ENCODE peak calls at places on chromosome 3, in eight cellular contexts. One of them, this sample, is unnamed.

GRCh38 chr3:79424811-79425210 is 343.0 kb downstream of the ROBO1 start:
- DNase-seq in mesendoderm: peak
- DNase-seq in HCT116: no peak
- DNase-seq in NCI-H82: no peak
- DNase-seq in Right ventricle myocardium superior: no peak
- DNase-seq in choroid plexus epithelial cell: no peak
- DNase-seq in GM06990: no peak
- DNase-seq in AG10803: no peak
- DNase-seq in this sample: no peak

GRCh38 chr3:79871656-79872055 is 103.9 kb upstream of the ROBO1 start:
- DNase-seq in HCT116: no peak
- DNase-seq in choroid plexus epithelial cell: peak
- DNase-seq in AG10803: no peak
- DNase-seq in GM06990: no peak
- DNase-seq in NCI-H82: no peak
- DNase-seq in mesendoderm: no peak
- DNase-seq in Right ventricle myocardium superior: no peak
- DNase-seq in this sample: no peak

GRCh38 chr3:112773864-112774263 is 72.8 kb downstream of the CD200R1L start:
- DNase-seq in mesendoderm: no peak
- DNase-seq in Right ventricle myocardium superior: no peak
- DNase-seq in choroid plexus epithelial cell: no peak
- DNase-seq in AG10803: no peak
- DNase-seq in NCI-H82: no peak
- DNase-seq in GM06990: peak
- DNase-seq in HCT116: no peak
- DNase-seq in this sample: no peak

GRCh38 chr3:40226636-40227035 is 82.9 kb upstream of the EIF1B start:
- DNase-seq in GM06990: no peak
- DNase-seq in choroid plexus epithelial cell: no peak
- DNase-seq in Right ventricle myocardium superior: no peak
- DNase-seq in mesendoderm: no peak
- DNase-seq in AG10803: no peak
- DNase-seq in HCT116: no peak
- DNase-seq in NCI-H82: no peak
- DNase-seq in this sample: no peak

GRCh38 chr3:128076783-128077624 is 24.8 kb downstream of the SEC61A1 start:
- DNase-seq in mesendoderm: no peak
- DNase-seq in HCT116: no peak
- DNase-seq in GM06990: peak
- DNase-seq in choroid plexus epithelial cell: peak
- DNase-seq in AG10803: no peak
- DNase-seq in NCI-H82: no peak
- DNase-seq in Right ventricle myocardium superior: peak
- DNase-seq in this sample: peak

GRCh38 chr3:45773714-45774449 is 22.5 kb downstream of the SLC6A20 start:
- DNase-seq in mesendoderm: no peak
- DNase-seq in AG10803: no peak
- DNase-seq in HCT116: no peak
- DNase-seq in GM06990: no peak
- DNase-seq in Right ventricle myocardium superior: no peak
- DNase-seq in NCI-H82: no peak
- DNase-seq in choroid plexus epithelial cell: no peak
- DNase-seq in this sample: no peak

GRCh38 chr3:109863701-109864100 is 526.4 kb upstream of the DPPA4 start:
- DNase-seq in Right ventricle myocardium superior: no peak
- DNase-seq in choroid plexus epithelial cell: no peak
- DNase-seq in GM06990: no peak
- DNase-seq in NCI-H82: peak
- DNase-seq in HCT116: no peak
- DNase-seq in AG10803: no peak
- DNase-seq in mesendoderm: no peak
- DNase-seq in this sample: no peak

GRCh38 chr3:43953375-43953774 is 262.6 kb downstream of the ABHD5 start:
- DNase-seq in HCT116: no peak
- DNase-seq in choroid plexus epithelial cell: no peak
- DNase-seq in mesendoderm: no peak
- DNase-seq in GM06990: no peak
- DNase-seq in NCI-H82: no peak
- DNase-seq in AG10803: no peak
- DNase-seq in Right ventricle myocardium superior: no peak
- DNase-seq in this sample: no peak

GRCh38 chr3:73502609-73503560 is 121.9 kb downstream of the PDZRN3 start:
- DNase-seq in choroid plexus epithelial cell: peak
- DNase-seq in GM06990: peak
- DNase-seq in NCI-H82: peak
- DNase-seq in mesendoderm: peak
- DNase-seq in AG10803: peak
- DNase-seq in Right ventricle myocardium superior: peak
- DNase-seq in HCT116: peak
- DNase-seq in this sample: peak

GRCh38 chr3:173892547-173892946 is 495.0 kb downstream of the NLGN1 start:
- DNase-seq in NCI-H82: no peak
- DNase-seq in choroid plexus epithelial cell: no peak
- DNase-seq in Right ventricle myocardium superior: no peak
- DNase-seq in AG10803: no peak
- DNase-seq in mesendoderm: no peak
- DNase-seq in HCT116: no peak
- DNase-seq in GM06990: no peak
- DNase-seq in this sample: no peak

GRCh38 chr3:4583441-4583840 is 90.3 kb downstream of the ITPR1 start:
- DNase-seq in HCT116: no peak
- DNase-seq in Right ventricle myocardium superior: no peak
- DNase-seq in choroid plexus epithelial cell: no peak
- DNase-seq in NCI-H82: no peak
- DNase-seq in AG10803: no peak
- DNase-seq in mesendoderm: no peak
- DNase-seq in GM06990: no peak
- DNase-seq in this sample: no peak

GRCh38 chr3:107975529-107976203 is 115.2 kb downstream of the CD47 start:
- DNase-seq in HCT116: no peak
- DNase-seq in mesendoderm: no peak
- DNase-seq in NCI-H82: no peak
- DNase-seq in AG10803: no peak
- DNase-seq in Right ventricle myocardium superior: no peak
- DNase-seq in GM06990: no peak
- DNase-seq in choroid plexus epithelial cell: no peak
- DNase-seq in this sample: no peak

GRCh38 chr3:134754768-134755559 is 40.1 kb upstream of the EPHB1 start:
- DNase-seq in Right ventricle myocardium superior: no peak
- DNase-seq in AG10803: peak
- DNase-seq in HCT116: peak
- DNase-seq in mesendoderm: peak
- DNase-seq in choroid plexus epithelial cell: peak
- DNase-seq in GM06990: no peak
- DNase-seq in NCI-H82: peak
- DNase-seq in this sample: peak